ENCODE peak calls at places on chromosomes 4 and X, in seven cellular contexts. H is foreskin fibroblast; K is SK-MEL-5; J is NCI-H526; V is iris pigment epithelial cell; N is thyroid gland; X is activated CD8-positive, alpha-beta T cell treated with anti-CD3 and anti-CD28 coated beads for 36 hours. B is an unnamed sample.
A peak's percentile ranks its signal among the peaks of the same experiment; 100 is the strongest.

GRCh38 chrX:138463476-138463875 is 248.0 kb downstream of the FGF13 start:
- DNase-seq in H (no peak), K (no peak), J (no peak), V (no peak), N (no peak), X (no peak), B (no peak)

GRCh38 chr4:9867746-9868425 is 86.5 kb downstream of the DRD5 start:
- DNase-seq in H (no peak), K (no peak), J (no peak), V (no peak), N (no peak), X (no peak), B (no peak)

GRCh38 chr4:118962540-118962939 is 73.9 kb downstream of the SYNPO2 start:
- DNase-seq in H (no peak), K (no peak), J (no peak), V (no peak), N (no peak), X (no peak), B (no peak)

GRCh38 chrX:78384486-78384885 is 57.1 kb upstream of the CYSLTR1 start:
- DNase-seq in H (peak; percentile 15), K (no peak), J (no peak), V (no peak), N (no peak), X (no peak), B (no peak)

GRCh38 chr4:88320780-88321373 is 36.5 kb upstream of the PPM1K start:
- DNase-seq in H (peak; percentile 19), K (no peak), J (no peak), V (peak; percentile 71), N (peak; percentile 10), X (peak; percentile 46), B (peak; percentile 89)

GRCh38 chrX:39896951-39897740 is 200.6 kb downstream of the BCOR start:
- DNase-seq in H (peak; percentile 82), K (no peak), J (peak; percentile 66), V (peak; percentile 51), N (peak; percentile 85), X (no peak), B (no peak)

GRCh38 chr4:18366762-18367358 is 345.3 kb upstream of the LCORL start:
- DNase-seq in H (peak; percentile 25), K (peak; percentile 59), J (peak; percentile 49), V (peak; percentile 31), N (no peak), X (peak; percentile 7), B (peak; percentile 72)

GRCh38 chrX:136488706-136489105 is 959 bp downstream of the BRS3 start:
- DNase-seq in H (no peak), K (no peak), J (peak; percentile 3), V (no peak), N (no peak), X (no peak), B (no peak)

GRCh38 chrX:47145408-47146120 is 543 bp downstream of the RBM10 start:
- DNase-seq in H (no peak), K (no peak), J (peak; percentile 78), V (no peak), N (no peak), X (peak; percentile 15), B (no peak)

GRCh38 chr4:10721616-10722015 is 37.0 kb upstream of the CLNK start:
- DNase-seq in H (no peak), K (no peak), J (no peak), V (no peak), N (no peak), X (no peak), B (no peak)

GRCh38 chrX:8971116-8971515 is 62.8 kb downstream of the FAM9B start:
- DNase-seq in H (peak; percentile 63), K (peak; percentile 78), J (peak; percentile 72), V (peak; percentile 62), N (no peak), X (no peak), B (peak; percentile 27)

B was measured in GM12865.